ENCODE peak calls at places on chromosomes 13 and 19, in ten cellular contexts. N is B cell; X is endothelial cell; D is A673; C is activated CD8-positive, alpha-beta memory T cell treated with anti-CD3 and anti-CD28 coated beads, Interleukin-2, amount 50 U/mL, for 48 hours; P is NCI-H1417; R is heart left ventricle; S is AG20443; I is upper lobe of right lung; H is DMS153. M is an unnamed sample.

GRCh38 chr13:113162783-113163685 is 4.6 kb downstream of the PROZ start:
- DNase-seq in N (no peak), X (no peak), D (no peak), C (no peak), P (peak; percentile 62), R (no peak), S (no peak), I (no peak), H (no peak), M (no peak)

GRCh38 chr13:40982772-40983171 is 36.3 kb downstream of the ELF1 start:
- DNase-seq in N (peak; percentile 80), X (peak; percentile 33), D (peak; percentile 93), C (no peak), P (no peak), R (peak; percentile 62), S (no peak), I (no peak), H (peak; percentile 53), M (peak; percentile 71)

GRCh38 chr19:35299523-35300339 is 7.8 kb downstream of the MAG start:
- DNase-seq in N (no peak), X (no peak), D (no peak), C (no peak), P (no peak), R (no peak), S (no peak), I (no peak), H (no peak), M (peak; percentile 57)

GRCh38 chr19:55085923-55086715 is 10.4 kb downstream of the EPS8L1 start:
- DNase-seq in N (no peak), X (no peak), D (no peak), C (no peak), P (no peak), R (no peak), S (no peak), I (no peak), H (no peak), M (no peak)

GRCh38 chr13:47134939-47135489 is 238.2 kb upstream of the HTR2A start:
- DNase-seq in N (no peak), X (no peak), D (no peak), C (no peak), P (no peak), R (no peak), S (no peak), I (no peak), H (no peak), M (no peak)

GRCh38 chr13:42396501-42396900 is 124.5 kb downstream of the AKAP11 start:
- DNase-seq in N (no peak), X (no peak), D (no peak), C (peak; percentile 80), P (no peak), R (no peak), S (no peak), I (no peak), H (no peak), M (no peak)

GRCh38 chr19:56821209-56821608 is 19.3 kb downstream of the PEG3 start:
- DNase-seq in N (no peak), X (no peak), D (no peak), C (no peak), P (no peak), R (no peak), S (no peak), I (no peak), H (no peak), M (no peak)

GRCh38 chr19:48501446-48501960 is 10.1 kb downstream of the LMTK3 start:
- DNase-seq in N (no peak), X (no peak), D (peak; percentile 75), C (peak; percentile 78), P (peak; percentile 96), R (no peak), S (no peak), I (peak; percentile 87), H (peak; percentile 93), M (peak; percentile 55)

GRCh38 chr13:51286135-51287002 is 53.1 kb upstream of the SERPINE3 start:
- DNase-seq in N (peak; percentile 83), X (peak; percentile 87), D (peak; percentile 80), C (peak; percentile 90), P (peak; percentile 77), R (peak; percentile 77), S (peak; percentile 87), I (peak; percentile 88), H (peak; percentile 51), M (peak; percentile 70)

GRCh38 chr19:33047422-33047821 is 17.3 kb downstream of the RHPN2 start:
- DNase-seq in N (no peak), X (no peak), D (no peak), C (no peak), P (no peak), R (no peak), S (no peak), I (peak; percentile 69), H (no peak), M (no peak)

GRCh38 chr19:47430041-47430802 is 10.9 kb upstream of the MEIS3 start:
- DNase-seq in N (no peak), X (no peak), D (no peak), C (peak; percentile 68), P (no peak), R (no peak), S (peak; percentile 74), I (peak; percentile 81), H (peak; percentile 69), M (no peak)

GRCh38 chr19:39926170-39926755 is 8.2 kb downstream of the FCGBP start:
- DNase-seq in N (no peak), X (no peak), D (no peak), C (peak; percentile 44), P (no peak), R (no peak), S (no peak), I (no peak), H (no peak), M (no peak)

GRCh38 chr19:40224342-40225148 is 1.9 kb downstream of the CCNP start:
- DNase-seq in N (no peak), X (no peak), D (no peak), C (no peak), P (no peak), R (no peak), S (no peak), I (no peak), H (no peak), M (no peak)

GRCh38 chr19:13077233-13077632 is 25.4 kb downstream of the LYL1 start:
- DNase-seq in N (no peak), X (no peak), D (no peak), C (no peak), P (no peak), R (no peak), S (no peak), I (no peak), H (no peak), M (no peak)

GRCh38 chr19:3045885-3046603 is 16.3 kb downstream of the TLE5 start:
- DNase-seq in N (no peak), X (no peak), D (no peak), C (no peak), P (peak; percentile 84), R (no peak), S (no peak), I (no peak), H (no peak), M (no peak)

GRCh38 chr19:7373862-7374261 is 25.1 kb downstream of the ARHGEF18 start:
- DNase-seq in N (no peak), X (no peak), D (peak; percentile 23), C (no peak), P (no peak), R (no peak), S (no peak), I (no peak), H (no peak), M (no peak)

GRCh38 chr13:40060318-40061007 is 405.0 kb downstream of the COG6 start:
- DNase-seq in N (no peak), X (no peak), D (peak; percentile 87), C (peak; percentile 69), P (no peak), R (no peak), S (peak; percentile 65), I (no peak), H (peak; percentile 90), M (no peak)

GRCh38 chr13:98978280-98978679 is 416 bp upstream of the DOCK9 start:
- DNase-seq in N (no peak), X (no peak), D (no peak), C (no peak), P (no peak), R (no peak), S (peak; percentile 71), I (no peak), H (no peak), M (no peak)

GRCh38 chr19:13899393-13899792 is 6.5 kb downstream of the BRME1 start:
- DNase-seq in N (no peak), X (no peak), D (no peak), C (no peak), P (no peak), R (no peak), S (no peak), I (no peak), H (peak; percentile 10), M (no peak)

GRCh38 chr13:112244495-112245177 is 131.5 kb upstream of the SPACA7 start:
- DNase-seq in N (no peak), X (no peak), D (no peak), C (no peak), P (no peak), R (no peak), S (no peak), I (peak; percentile 56), H (no peak), M (no peak)

GRCh38 chr19:18322318-18322758 is 538 bp downstream of the LSM4 start:
- DNase-seq in N (peak; percentile 57), X (peak; percentile 59), D (peak; percentile 54), C (peak; percentile 75), P (peak; percentile 60), R (peak; percentile 51), S (peak; percentile 76), I (no peak), H (no peak), M (peak; percentile 57)

GRCh38 chr13:93146584-93147292 is 79.9 kb upstream of the GPC6 start:
- DNase-seq in N (no peak), X (no peak), D (no peak), C (no peak), P (no peak), R (no peak), S (peak; percentile 17), I (no peak), H (no peak), M (no peak)

GRCh38 chr19:6354098-6354674 is 7.1 kb upstream of the CLPP start:
- DNase-seq in N (no peak), X (no peak), D (no peak), C (no peak), P (no peak), R (no peak), S (peak; percentile 51), I (no peak), H (no peak), M (no peak)

GRCh38 chr19:907183-907853 is 5.7 kb downstream of the R3HDM4 start:
- DNase-seq in N (peak; percentile 83), X (no peak), D (no peak), C (no peak), P (no peak), R (no peak), S (no peak), I (no peak), H (no peak), M (peak; percentile 55)

GRCh38 chr13:73040968-73041580 is 17.7 kb upstream of the KLF5 start:
- DNase-seq in N (no peak), X (no peak), D (no peak), C (no peak), P (no peak), R (no peak), S (no peak), I (no peak), H (no peak), M (no peak)

GRCh38 chr13:100837611-100838010 is 163.0 kb upstream of the TMTC4 start:
- DNase-seq in N (no peak), X (no peak), D (no peak), C (no peak), P (no peak), R (no peak), S (no peak), I (no peak), H (no peak), M (no peak)

GRCh38 chr19:17292301-17293074 is 10.7 kb downstream of the ABHD8 start:
- DNase-seq in N (peak; percentile 75), X (peak; percentile 88), D (peak; percentile 95), C (peak; percentile 93), P (no peak), R (peak; percentile 70), S (peak; percentile 95), I (peak; percentile 81), H (no peak), M (peak; percentile 96)

GRCh38 chr13:31355001-31355400 is 155.2 kb downstream of the B3GLCT start:
- DNase-seq in N (no peak), X (no peak), D (no peak), C (no peak), P (no peak), R (no peak), S (no peak), I (no peak), H (no peak), M (no peak)